ENCODE peak calls at places on chromosomes 4 and X, in four cellular contexts. S is NK-92 treated with Interleukin-12 subunit alpha and Interleukin-12 subunit beta, amount 100 ng/mL, for 24 hours; H is nucleus accumbens; F is fibroblast of the aortic adventitia. P is an unnamed sample.

GRCh38 chrX:129631850-129632249 is 22.9 kb downstream of the APLN start:
- DNase-seq in S (no peak), H (no peak), F (no peak), P (peak; percentile 31)

GRCh38 chrX:132741706-132742105 is 216.7 kb downstream of the HS6ST2 start:
- DNase-seq in S (no peak), H (no peak), F (no peak), P (peak; percentile 6)

GRCh38 chr4:182085051-182085480 is 158.1 kb upstream of the TENM3 start:
- DNase-seq in S (no peak), H (no peak), F (no peak), P (peak; percentile 7)

GRCh38 chrX:20472148-20472547 is 205.4 kb upstream of the RPS6KA3 start:
- DNase-seq in S (no peak), H (no peak), F (no peak), P (no peak)

GRCh38 chr4:109701566-109702399 is 1.5 kb downstream of the CASP6 start:
- DNase-seq in S (no peak), H (no peak), F (peak; percentile 8), P (no peak)

GRCh38 chrX:80667967-80668366 is 141.7 kb downstream of the BRWD3 start:
- DNase-seq in S (no peak), H (no peak), F (no peak), P (no peak)

GRCh38 chr4:1370321-1371124 is 23.5 kb downstream of the UVSSA start:
- DNase-seq in S (no peak), H (no peak), F (no peak), P (no peak)

GRCh38 chr4:182139481-182139880 is 103.7 kb upstream of the TENM3 start:
- DNase-seq in S (no peak), H (no peak), F (no peak), P (no peak)

GRCh38 chr4:65367306-65367705 is 303.0 kb downstream of the EPHA5 start:
- DNase-seq in S (no peak), H (no peak), F (peak; percentile 30), P (peak; percentile 0)

GRCh38 chrX:118216488-118216887 is 99.9 kb upstream of the KLHL13 start:
- DNase-seq in S (no peak), H (no peak), F (no peak), P (no peak)

GRCh38 chr4:71130827-71131603 is 137.6 kb downstream of the DCK start:
- DNase-seq in S (no peak), H (no peak), F (peak; percentile 77), P (peak; percentile 92)

GRCh38 chr4:187424636-187425035 is 570.9 kb upstream of the ZFP42 start:
- DNase-seq in S (no peak), H (no peak), F (no peak), P (no peak)

GRCh38 chr4:142815834-142816233 is 30.3 kb downstream of the INPP4B start:
- DNase-seq in S (no peak), H (no peak), F (peak; percentile 68), P (peak; percentile 91)

GRCh38 chrX:152917969-152918579 is 20.2 kb downstream of the ZNF185 start:
- DNase-seq in S (no peak), H (no peak), F (no peak), P (no peak)

GRCh38 chr4:3387943-3388348 is 53.8 kb upstream of the HGFAC start:
- DNase-seq in S (no peak), H (no peak), F (peak; percentile 25), P (peak; percentile 76)

GRCh38 chr4:77263247-77263646 is 106.2 kb downstream of the CCNG2 start:
- DNase-seq in S (no peak), H (no peak), F (no peak), P (no peak)

GRCh38 chr4:120960868-120961267 is 38.3 kb upstream of the PRDM5 start:
- DNase-seq in S (no peak), H (no peak), F (no peak), P (no peak)

GRCh38 chr4:73870260-73870659 is 1.1 kb downstream of the CXCL1 start:
- DNase-seq in S (no peak), H (no peak), F (peak; percentile 37), P (no peak)

GRCh38 chr4:88163286-88163685 is 4.8 kb upstream of the ABCG2 start:
- DNase-seq in S (no peak), H (no peak), F (no peak), P (no peak)

GRCh38 chr4:8070751-8071718 is 87.6 kb downstream of the ABLIM2 start:
- DNase-seq in S (no peak), H (no peak), F (no peak), P (no peak)

GRCh38 chrX:139126493-139126892 is 404.0 kb upstream of the F9 start:
- DNase-seq in S (no peak), H (no peak), F (no peak), P (peak; percentile 37)

GRCh38 chr4:181559637-181560036 is 683.6 kb upstream of the TENM3 start:
- DNase-seq in S (no peak), H (no peak), F (no peak), P (no peak)

GRCh38 chr4:83114576-83114975 is at the start of gene PLAC8:
- DNase-seq in S (no peak), H (no peak), F (no peak), P (no peak)

GRCh38 chr4:80336582-80336981 is 1.1 kb downstream of the CFAP299 start:
- DNase-seq in S (no peak), H (no peak), F (peak; percentile 62), P (peak; percentile 56)

GRCh38 chrX:115616943-115617563 is 56.1 kb downstream of the PLS3 start:
- DNase-seq in S (no peak), H (no peak), F (peak; percentile 58), P (peak; percentile 76)

GRCh38 chr4:6383929-6384328 is 88.5 kb downstream of the PPP2R2C start:
- DNase-seq in S (no peak), H (no peak), F (no peak), P (no peak)

GRCh38 chr4:2698504-2698903 is 57.6 kb downstream of the TNIP2 start:
- DNase-seq in S (no peak), H (no peak), F (no peak), P (no peak)

GRCh38 chrX:68720851-68721250 is 73.4 kb downstream of the STARD8 start:
- DNase-seq in S (no peak), H (no peak), F (no peak), P (no peak)

P was measured in GM23248.